ENCODE peak calls at places on chromosomes 2 and 18, in ten cellular contexts. I is iPS-NIHi11; Y is LoVo; O is midbrain; L is foreskin fibroblast; X is NCI-H1436 treated with DMSO at 0.1 percent for 48 hours; K is heart right ventricle; D is renal cortical epithelial cell; P is activated gamma-delta T cell treated with Interleukin-2 at 50 U/mL for 16 hours; Z is CD4-positive, CD25-positive, alpha-beta regulatory T cell. W is an unnamed sample.

GRCh38 chr2:239484571-239485355 is 83.9 kb upstream of the HDAC4 start:
- DNase-seq in I (no peak), Y (no peak), O (no peak), L (no peak), X (no peak), K (no peak), D (no peak), P (no peak), Z (no peak), W (no peak)

GRCh38 chr2:227411320-227411989 is 23.7 kb upstream of the SCYGR1 start:
- DNase-seq in I (no peak), Y (no peak), O (no peak), L (peak; percentile 17), X (no peak), K (no peak), D (peak; percentile 91), P (no peak), Z (peak; percentile 19), W (no peak)

GRCh38 chr2:217954469-217954868 is 48.3 kb downstream of the TNS1 start:
- DNase-seq in I (no peak), Y (no peak), O (no peak), L (no peak), X (no peak), K (peak; percentile 63), D (no peak), P (no peak), Z (no peak), W (no peak)

GRCh38 chr2:100964222-100964621 is 37.9 kb upstream of the RPL31 start:
- DNase-seq in I (no peak), Y (no peak), O (no peak), L (no peak), X (no peak), K (no peak), D (no peak), P (no peak), Z (peak; percentile 13), W (no peak)

GRCh38 chr2:39107156-39107555 is 13.7 kb downstream of the SOS1 start:
- DNase-seq in I (peak; percentile 40), Y (no peak), O (peak; percentile 8), L (no peak), X (no peak), K (no peak), D (no peak), P (no peak), Z (no peak), W (no peak)

GRCh38 chr18:43970656-43971055 is 693.4 kb upstream of the SYT4 start:
- DNase-seq in I (no peak), Y (no peak), O (no peak), L (peak; percentile 41), X (no peak), K (no peak), D (peak; percentile 74), P (no peak), Z (no peak), W (no peak)

GRCh38 chr2:118667964-118668363 is 179.5 kb downstream of the EN1 start:
- DNase-seq in I (no peak), Y (no peak), O (no peak), L (peak; percentile 86), X (no peak), K (no peak), D (no peak), P (no peak), Z (no peak), W (no peak)

GRCh38 chr2:149094217-149095015 is 55.9 kb downstream of the LYPD6B start:
- DNase-seq in I (peak; percentile 26), Y (peak; percentile 14), O (no peak), L (no peak), X (no peak), K (no peak), D (no peak), P (no peak), Z (no peak), W (no peak)

GRCh38 chr18:49534846-49535601 is 26.8 kb upstream of the LIPG start:
- DNase-seq in I (no peak), Y (no peak), O (no peak), L (no peak), X (no peak), K (no peak), D (no peak), P (no peak), Z (no peak), W (no peak)

GRCh38 chr2:159076233-159076632 is 107.8 kb downstream of the TANC1 start:
- DNase-seq in I (no peak), Y (no peak), O (no peak), L (peak; percentile 83), X (no peak), K (no peak), D (no peak), P (no peak), Z (no peak), W (peak; percentile 84)